ENCODE peak calls at places on chromosome 14, in four cellular contexts. One of them, this sample, is unnamed.

GRCh38 chr14:37202265-37202664 is 4.5 kb downstream of the MIPOL1 start:
- DNase-seq in stimulated activated CD4-positive, alpha-beta T cell treated with anti-CD3 and anti-CD28 coated beads, Interleukin-1b, Interleukin-23, amount 100 ng/mL, for 1 hour: no peak
- DNase-seq in right cardiac atrium: no peak
- DNase-seq in activated T-helper 9 cell treated with anti-CD3 and anti-CD28 coated beads, Interleukin-2, amount 50 U/mL, for 16 hours: no peak
- DNase-seq in this sample: no peak

GRCh38 chr14:69887740-69888657 is 8.8 kb downstream of the SMOC1 start:
- DNase-seq in stimulated activated CD4-positive, alpha-beta T cell treated with anti-CD3 and anti-CD28 coated beads, Interleukin-1b, Interleukin-23, amount 100 ng/mL, for 1 hour: no peak
- DNase-seq in right cardiac atrium: no peak
- DNase-seq in activated T-helper 9 cell treated with anti-CD3 and anti-CD28 coated beads, Interleukin-2, amount 50 U/mL, for 16 hours: no peak
- DNase-seq in this sample: no peak

GRCh38 chr14:35368993-35369392 is 35.6 kb downstream of the NFKBIA start:
- DNase-seq in stimulated activated CD4-positive, alpha-beta T cell treated with anti-CD3 and anti-CD28 coated beads, Interleukin-1b, Interleukin-23, amount 100 ng/mL, for 1 hour: no peak
- DNase-seq in right cardiac atrium: no peak
- DNase-seq in activated T-helper 9 cell treated with anti-CD3 and anti-CD28 coated beads, Interleukin-2, amount 50 U/mL, for 16 hours: no peak
- DNase-seq in this sample: no peak

GRCh38 chr14:104434214-104435076 is 145.1 kb upstream of the C14orf180 start:
- DNase-seq in activated T-helper 9 cell treated with anti-CD3 and anti-CD28 coated beads, Interleukin-2, amount 50 U/mL, for 16 hours: no peak
- DNase-seq in right cardiac atrium: no peak
- DNase-seq in stimulated activated CD4-positive, alpha-beta T cell treated with anti-CD3 and anti-CD28 coated beads, Interleukin-1b, Interleukin-23, amount 100 ng/mL, for 1 hour: no peak
- DNase-seq in this sample: no peak

GRCh38 chr14:68359862-68360552 is 432.9 kb downstream of the ZFP36L1 start:
- DNase-seq in activated T-helper 9 cell treated with anti-CD3 and anti-CD28 coated beads, Interleukin-2, amount 50 U/mL, for 16 hours: no peak
- DNase-seq in right cardiac atrium: peak
- DNase-seq in stimulated activated CD4-positive, alpha-beta T cell treated with anti-CD3 and anti-CD28 coated beads, Interleukin-1b, Interleukin-23, amount 100 ng/mL, for 1 hour: no peak
- DNase-seq in this sample: peak

GRCh38 chr14:99568567-99569560 is 35.1 kb downstream of the CCDC85C start:
- DNase-seq in right cardiac atrium: peak
- DNase-seq in stimulated activated CD4-positive, alpha-beta T cell treated with anti-CD3 and anti-CD28 coated beads, Interleukin-1b, Interleukin-23, amount 100 ng/mL, for 1 hour: no peak
- DNase-seq in activated T-helper 9 cell treated with anti-CD3 and anti-CD28 coated beads, Interleukin-2, amount 50 U/mL, for 16 hours: no peak
- DNase-seq in this sample: no peak

GRCh38 chr14:101880016-101880297 is 84.4 kb upstream of the DYNC1H1 start:
- DNase-seq in right cardiac atrium: no peak
- DNase-seq in stimulated activated CD4-positive, alpha-beta T cell treated with anti-CD3 and anti-CD28 coated beads, Interleukin-1b, Interleukin-23, amount 100 ng/mL, for 1 hour: no peak
- DNase-seq in activated T-helper 9 cell treated with anti-CD3 and anti-CD28 coated beads, Interleukin-2, amount 50 U/mL, for 16 hours: no peak
- DNase-seq in this sample: no peak

GRCh38 chr14:105247026-105247425 is 1.3 kb upstream of the BTBD6 start:
- DNase-seq in right cardiac atrium: no peak
- DNase-seq in stimulated activated CD4-positive, alpha-beta T cell treated with anti-CD3 and anti-CD28 coated beads, Interleukin-1b, Interleukin-23, amount 100 ng/mL, for 1 hour: no peak
- DNase-seq in activated T-helper 9 cell treated with anti-CD3 and anti-CD28 coated beads, Interleukin-2, amount 50 U/mL, for 16 hours: no peak
- DNase-seq in this sample: no peak

GRCh38 chr14:75123991-75124390 is 2.9 kb downstream of the NEK9 start:
- DNase-seq in stimulated activated CD4-positive, alpha-beta T cell treated with anti-CD3 and anti-CD28 coated beads, Interleukin-1b, Interleukin-23, amount 100 ng/mL, for 1 hour: no peak
- DNase-seq in right cardiac atrium: peak
- DNase-seq in activated T-helper 9 cell treated with anti-CD3 and anti-CD28 coated beads, Interleukin-2, amount 50 U/mL, for 16 hours: no peak
- DNase-seq in this sample: peak

GRCh38 chr14:100905166-100905565 is 1.6 kb upstream of the RTL1 start:
- DNase-seq in right cardiac atrium: no peak
- DNase-seq in activated T-helper 9 cell treated with anti-CD3 and anti-CD28 coated beads, Interleukin-2, amount 50 U/mL, for 16 hours: no peak
- DNase-seq in stimulated activated CD4-positive, alpha-beta T cell treated with anti-CD3 and anti-CD28 coated beads, Interleukin-1b, Interleukin-23, amount 100 ng/mL, for 1 hour: no peak
- DNase-seq in this sample: no peak

GRCh38 chr14:70622111-70622712 is 19.5 kb upstream of the TTC9 start:
- DNase-seq in activated T-helper 9 cell treated with anti-CD3 and anti-CD28 coated beads, Interleukin-2, amount 50 U/mL, for 16 hours: no peak
- DNase-seq in stimulated activated CD4-positive, alpha-beta T cell treated with anti-CD3 and anti-CD28 coated beads, Interleukin-1b, Interleukin-23, amount 100 ng/mL, for 1 hour: peak
- DNase-seq in right cardiac atrium: no peak
- DNase-seq in this sample: peak

GRCh38 chr14:71319646-71320045 is 412.4 kb downstream of the PCNX1 start:
- DNase-seq in stimulated activated CD4-positive, alpha-beta T cell treated with anti-CD3 and anti-CD28 coated beads, Interleukin-1b, Interleukin-23, amount 100 ng/mL, for 1 hour: no peak
- DNase-seq in activated T-helper 9 cell treated with anti-CD3 and anti-CD28 coated beads, Interleukin-2, amount 50 U/mL, for 16 hours: no peak
- DNase-seq in right cardiac atrium: no peak
- DNase-seq in this sample: no peak

GRCh38 chr14:43898709-43899108 is 608.4 kb downstream of the FSCB start:
- DNase-seq in activated T-helper 9 cell treated with anti-CD3 and anti-CD28 coated beads, Interleukin-2, amount 50 U/mL, for 16 hours: no peak
- DNase-seq in stimulated activated CD4-positive, alpha-beta T cell treated with anti-CD3 and anti-CD28 coated beads, Interleukin-1b, Interleukin-23, amount 100 ng/mL, for 1 hour: no peak
- DNase-seq in right cardiac atrium: no peak
- DNase-seq in this sample: no peak

GRCh38 chr14:80491131-80491530 is 279.8 kb upstream of the DIO2 start:
- DNase-seq in stimulated activated CD4-positive, alpha-beta T cell treated with anti-CD3 and anti-CD28 coated beads, Interleukin-1b, Interleukin-23, amount 100 ng/mL, for 1 hour: no peak
- DNase-seq in activated T-helper 9 cell treated with anti-CD3 and anti-CD28 coated beads, Interleukin-2, amount 50 U/mL, for 16 hours: no peak
- DNase-seq in right cardiac atrium: peak
- DNase-seq in this sample: no peak

GRCh38 chr14:65156568-65157366 is 54.5 kb upstream of the MAX start:
- DNase-seq in stimulated activated CD4-positive, alpha-beta T cell treated with anti-CD3 and anti-CD28 coated beads, Interleukin-1b, Interleukin-23, amount 100 ng/mL, for 1 hour: no peak
- DNase-seq in right cardiac atrium: peak
- DNase-seq in activated T-helper 9 cell treated with anti-CD3 and anti-CD28 coated beads, Interleukin-2, amount 50 U/mL, for 16 hours: no peak
- DNase-seq in this sample: no peak

GRCh38 chr14:33699300-33699699 is 251.6 kb downstream of the EGLN3 start:
- DNase-seq in activated T-helper 9 cell treated with anti-CD3 and anti-CD28 coated beads, Interleukin-2, amount 50 U/mL, for 16 hours: no peak
- DNase-seq in right cardiac atrium: no peak
- DNase-seq in stimulated activated CD4-positive, alpha-beta T cell treated with anti-CD3 and anti-CD28 coated beads, Interleukin-1b, Interleukin-23, amount 100 ng/mL, for 1 hour: no peak
- DNase-seq in this sample: no peak

GRCh38 chr14:77882631-77883030 is 82.7 kb downstream of the ADCK1 start:
- DNase-seq in stimulated activated CD4-positive, alpha-beta T cell treated with anti-CD3 and anti-CD28 coated beads, Interleukin-1b, Interleukin-23, amount 100 ng/mL, for 1 hour: no peak
- DNase-seq in right cardiac atrium: peak
- DNase-seq in activated T-helper 9 cell treated with anti-CD3 and anti-CD28 coated beads, Interleukin-2, amount 50 U/mL, for 16 hours: no peak
- DNase-seq in this sample: no peak

This sample was measured in HCT116.